ENCODE peak calls at places on chromosome 11, in ten cellular contexts. N is effector CD4-positive, alpha-beta T cell; B is mesothelial cell of epicardium; Q is ovary; P is T-cell; H is dorsolateral prefrontal cortex; D is stimulated activated CD4-positive, alpha-beta T cell treated with anti-CD3 and anti-CD28 coated beads, Interleukin-2, amount 100 ng/mL, for 48 hours; X is NCI-H2029; F is NCI-H1930; L is left kidney. C is an unnamed sample.

GRCh38 chr11:127925430-127925829 is 661.9 kb downstream of the ETS1 start:
- DNase-seq in N (no peak), B (no peak), Q (no peak), P (no peak), H (no peak), D (no peak), X (no peak), F (no peak), L (no peak), C (no peak)

GRCh38 chr11:66315921-66316811 is 678 bp downstream of the CD248 start:
- DNase-seq in N (no peak), B (no peak), Q (peak; percentile 28), P (no peak), H (no peak), D (no peak), X (peak; percentile 64), F (no peak), L (no peak), C (no peak)

GRCh38 chr11:102798012-102798746 is at the start of gene MMP1:
- DNase-seq in N (no peak), B (no peak), Q (no peak), P (no peak), H (no peak), D (no peak), X (no peak), F (no peak), L (no peak), C (no peak)

GRCh38 chr11:37230865-37231264 is 632.8 kb upstream of the RAG2 start:
- DNase-seq in N (no peak), B (no peak), Q (no peak), P (no peak), H (no peak), D (no peak), X (no peak), F (no peak), L (no peak), C (no peak)

GRCh38 chr11:82458147-82458546 is 275.5 kb downstream of the FAM181B start:
- DNase-seq in N (no peak), B (no peak), Q (no peak), P (no peak), H (no peak), D (no peak), X (no peak), F (no peak), L (no peak), C (no peak)

GRCh38 chr11:2975594-2975993 is 16.5 kb downstream of the NAP1L4 start:
- DNase-seq in N (peak; percentile 46), B (no peak), Q (no peak), P (peak; percentile 19), H (peak; percentile 14), D (peak; percentile 14), X (no peak), F (no peak), L (peak; percentile 40), C (no peak)

GRCh38 chr11:134945993-134946392 is 534.0 kb upstream of the B3GAT1 start:
- DNase-seq in N (no peak), B (no peak), Q (no peak), P (no peak), H (no peak), D (no peak), X (no peak), F (no peak), L (no peak), C (no peak)

GRCh38 chr11:72375241-72375640 is 59.1 kb downstream of the CLPB start:
- DNase-seq in N (no peak), B (no peak), Q (no peak), P (no peak), H (no peak), D (no peak), X (no peak), F (no peak), L (no peak), C (no peak)

GRCh38 chr11:124864892-124865180 is 396 bp upstream of the ROBO3 start:
- DNase-seq in N (no peak), B (no peak), Q (peak; percentile 11), P (no peak), H (no peak), D (no peak), X (no peak), F (no peak), L (no peak), C (no peak)

GRCh38 chr11:10109836-10110235 is 184.2 kb downstream of the SBF2 start:
- DNase-seq in N (no peak), B (no peak), Q (no peak), P (no peak), H (no peak), D (no peak), X (no peak), F (no peak), L (peak; percentile 24), C (no peak)

GRCh38 chr11:115848080-115848479 is 343.9 kb upstream of the CADM1 start:
- DNase-seq in N (no peak), B (no peak), Q (no peak), P (no peak), H (no peak), D (no peak), X (no peak), F (no peak), L (peak; percentile 45), C (no peak)

GRCh38 chr11:122917311-122917710 is 34.8 kb downstream of the JHY start:
- DNase-seq in N (no peak), B (no peak), Q (no peak), P (no peak), H (peak; percentile 19), D (no peak), X (no peak), F (no peak), L (no peak), C (no peak)

GRCh38 chr11:124832571-124832970 is 32.4 kb upstream of the MSANTD2 start:
- DNase-seq in N (no peak), B (no peak), Q (no peak), P (no peak), H (no peak), D (no peak), X (no peak), F (no peak), L (no peak), C (no peak)